ENCODE peak calls at places on chromosomes 13 and 19, in seven cellular contexts. N is NCI-H1436 treated with DMSO at 0.1 percent for 48 hours; P is G401; Y is stimulated activated CD4-positive, alpha-beta T cell treated with anti-CD3 and anti-CD28 coated beads, TNF-alpha, amount 100 ng/mL, for 1 hour; T is naive thymus-derived CD8-positive, alpha-beta T cell; L is T1000; U is NAMALWA. D is an unnamed sample.

GRCh38 chr13:25214371-25215252 is 42.5 kb upstream of the AMER2 start:
- DNase-seq in P (no peak), N (no peak), U (no peak), T (no peak), Y (no peak), L (no peak), D (no peak)

GRCh38 chr19:3176715-3177501 is 1.7 kb upstream of the S1PR4 start:
- DNase-seq in U (peak; percentile 34), P (no peak), Y (peak; percentile 49), T (peak; percentile 41), L (peak; percentile 37), N (no peak), D (peak; percentile 1)

GRCh38 chr19:34508540-34508939 is 27.0 kb downstream of the WTIP start:
- DNase-seq in Y (no peak), N (no peak), U (no peak), L (no peak), P (no peak), T (no peak), D (no peak)

GRCh38 chr13:95564091-95564490 is 11.6 kb downstream of the CLDN10 start:
- DNase-seq in U (no peak), T (no peak), L (no peak), N (no peak), P (no peak), Y (no peak), D (no peak)

GRCh38 chr13:99501952-99502310 is 659 bp downstream of the TM9SF2 start:
- DNase-seq in L (no peak), U (peak; percentile 63), N (no peak), Y (no peak), T (no peak), P (no peak), D (peak; percentile 60)

GRCh38 chr19:4830332-4830731 is 1.2 kb downstream of the TICAM1 start:
- DNase-seq in N (no peak), P (no peak), L (no peak), U (peak; percentile 34), T (no peak), Y (no peak), D (no peak)

GRCh38 chr19:39483141-39483540 is 2.5 kb downstream of the TIMM50 start:
- DNase-seq in Y (no peak), U (no peak), T (no peak), L (no peak), P (no peak), N (no peak), D (no peak)

GRCh38 chr19:45873219-45873772 is 9.2 kb downstream of the FOXA3 start:
- DNase-seq in N (no peak), Y (no peak), L (no peak), P (no peak), U (no peak), T (no peak), D (no peak)

GRCh38 chr13:103351035-103351828 is 285.0 kb upstream of the SLC10A2 start:
- DNase-seq in L (peak; percentile 14), U (no peak), P (peak; percentile 29), N (no peak), T (no peak), Y (no peak), D (no peak)

GRCh38 chr13:102847272-102848234 is 1.7 kb downstream of the ERCC5 start:
- DNase-seq in Y (no peak), L (no peak), U (peak; percentile 87), N (no peak), T (no peak), P (peak; percentile 67), D (peak; percentile 74)

GRCh38 chr19:19602136-19602712 is 16.3 kb downstream of the PBX4 start:
- DNase-seq in U (no peak), T (no peak), L (no peak), Y (no peak), P (no peak), N (no peak), D (no peak)

GRCh38 chr19:12969292-12969988 is at the start of gene DAND5:
- DNase-seq in N (no peak), L (no peak), Y (no peak), P (peak; percentile 40), T (no peak), U (no peak), D (no peak)

GRCh38 chr13:47146136-47146535 is 249.3 kb upstream of the HTR2A start:
- DNase-seq in U (no peak), T (no peak), P (no peak), N (no peak), Y (no peak), L (no peak), D (no peak)

GRCh38 chr13:64992314-64992713 is 2237.8 kb downstream of the PCDH9 start:
- DNase-seq in U (no peak), L (no peak), P (no peak), Y (no peak), T (no peak), N (no peak), D (no peak)

GRCh38 chr13:27012482-27013197 is 159.0 kb downstream of the USP12 start:
- DNase-seq in T (no peak), Y (no peak), P (no peak), U (no peak), L (no peak), N (no peak), D (no peak)

GRCh38 chr13:30985637-30986205 is 53.3 kb downstream of the TEX26 start:
- DNase-seq in N (no peak), P (no peak), Y (no peak), U (no peak), T (no peak), L (no peak), D (no peak)

GRCh38 chr13:44868397-44868796 is 120.9 kb downstream of the NUFIP1 start:
- DNase-seq in N (no peak), T (no peak), L (no peak), P (no peak), U (no peak), Y (no peak), D (no peak)

GRCh38 chr13:113420833-113421600 is 32.3 kb downstream of the ADPRHL1 start:
- DNase-seq in N (no peak), P (no peak), Y (no peak), T (no peak), L (peak; percentile 22), U (peak; percentile 48), D (no peak)

GRCh38 chr13:20525144-20525600 is 485 bp downstream of the CRYL1 start:
- DNase-seq in N (no peak), L (no peak), Y (no peak), P (peak; percentile 45), U (no peak), T (peak; percentile 23), D (no peak)

D was measured in OCI-M1.